ENCODE peak calls at places on chromosome 12, in eight cellular contexts. D is aorta; S is lower lobe of right lung; A is CD8-positive, alpha-beta memory T cell; I is pancreas; F is IMR-90; H is uterus; M is naive thymus-derived CD4-positive, alpha-beta T cell. C is an unnamed sample.

GRCh38 chr12:45973526-45973925 is 16.8 kb downstream of the SCAF11 start:
- DNase-seq in F (peak; percentile 22), M (no peak), A (no peak), H (no peak), S (no peak), I (no peak), D (no peak), C (no peak)

GRCh38 chr12:3538691-3539030 is 47.7 kb downstream of the PRMT8 start:
- DNase-seq in A (no peak), H (no peak), D (no peak), S (no peak), M (no peak), I (no peak), F (no peak), C (no peak)

GRCh38 chr12:104163631-104164030 is 25.6 kb upstream of the NFYB start:
- DNase-seq in A (no peak), M (no peak), I (no peak), D (no peak), H (no peak), F (no peak), S (no peak), C (no peak)

GRCh38 chr12:68341822-68342221 is 9.7 kb upstream of the MDM1 start:
- DNase-seq in H (no peak), D (no peak), I (no peak), M (no peak), F (no peak), A (no peak), S (no peak), C (no peak)

GRCh38 chr12:2509137-2509536 is 285.6 kb upstream of the FKBP4 start:
- DNase-seq in F (no peak), D (no peak), M (no peak), S (no peak), I (no peak), A (no peak), H (no peak), C (no peak)

GRCh38 chr12:94262228-94263010 is 114.0 kb downstream of the PLXNC1 start:
- DNase-seq in S (peak; percentile 94), F (peak; percentile 96), A (peak; percentile 75), I (peak; percentile 72), D (peak; percentile 92), H (peak; percentile 91), M (peak; percentile 77), C (no peak)

GRCh38 chr12:130434560-130434959 is 96.9 kb downstream of the PIWIL1 start:
- DNase-seq in S (no peak), A (no peak), H (no peak), I (no peak), M (no peak), D (peak; percentile 74), F (no peak), C (no peak)

GRCh38 chr12:76348079-76348901 is at the start of gene BBS10:
- DNase-seq in H (peak; percentile 90), A (peak; percentile 82), M (peak; percentile 84), F (peak; percentile 91), D (peak; percentile 96), I (peak; percentile 85), S (peak; percentile 94), C (peak; percentile 91)

GRCh38 chr12:104784592-104784991 is 173.5 kb downstream of the SLC41A2 start:
- DNase-seq in D (no peak), M (no peak), H (no peak), A (no peak), I (no peak), S (no peak), F (peak; percentile 5), C (no peak)

GRCh38 chr12:71746983-71747611 is 7.6 kb upstream of the RAB21 start:
- DNase-seq in D (no peak), H (peak; percentile 21), A (peak; percentile 57), I (peak; percentile 28), M (peak; percentile 50), F (peak; percentile 73), S (no peak), C (peak; percentile 63)

GRCh38 chr12:76113800-76114757 is 29.6 kb upstream of the NAP1L1 start:
- DNase-seq in S (no peak), M (no peak), D (no peak), I (no peak), F (peak; percentile 18), A (no peak), H (no peak), C (no peak)

GRCh38 chr12:988616-989015 is 2.4 kb upstream of the ERC1 start:
- DNase-seq in S (no peak), H (no peak), I (no peak), F (peak; percentile 18), A (no peak), M (no peak), D (no peak), C (no peak)

GRCh38 chr12:42584539-42585174 is 4.9 kb downstream of the PRICKLE1 start:
- DNase-seq in D (no peak), H (no peak), I (no peak), A (no peak), F (no peak), S (no peak), M (no peak), C (no peak)

GRCh38 chr12:5184159-5184558 is 140.5 kb downstream of the KCNA5 start:
- DNase-seq in I (no peak), S (no peak), M (no peak), D (no peak), A (no peak), H (no peak), F (peak; percentile 57), C (no peak)

GRCh38 chr12:39872425-39872824 is 233.5 kb downstream of the SLC2A13 start:
- DNase-seq in H (no peak), S (no peak), D (no peak), M (no peak), I (no peak), A (no peak), F (no peak), C (no peak)

DNA sequence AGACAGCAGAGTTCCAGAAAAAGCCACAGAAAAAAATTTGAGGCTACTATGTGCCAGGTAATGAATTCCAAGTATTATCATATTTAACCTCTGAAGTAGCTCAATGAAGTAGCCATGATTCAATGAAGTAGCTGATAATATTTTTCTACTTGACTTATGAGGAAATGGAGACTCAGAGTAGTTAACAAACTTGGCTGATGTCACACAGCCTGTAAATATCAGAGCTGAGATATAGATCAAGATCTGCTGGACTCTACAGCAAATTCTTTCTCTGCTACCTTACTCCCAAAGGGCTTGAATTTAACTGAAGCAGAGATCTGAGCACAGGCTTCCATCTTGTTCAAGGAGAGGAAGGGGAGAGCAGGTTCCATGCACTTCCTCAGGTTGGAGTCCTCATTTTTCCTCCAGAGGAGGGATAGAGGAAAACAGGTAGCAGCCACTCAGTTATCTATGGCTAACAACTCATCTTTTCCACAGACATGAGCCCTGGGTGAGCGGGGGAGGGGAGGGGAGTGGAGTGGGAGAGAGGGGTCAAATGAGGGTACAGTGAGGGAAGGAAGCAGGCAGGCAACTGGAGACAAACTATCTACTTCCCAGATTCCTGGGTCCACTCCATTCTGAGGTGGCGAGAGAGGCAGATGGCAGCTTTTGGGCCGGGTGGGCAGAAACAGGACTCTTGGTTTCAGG is 2.4 kb upstream of the ZNF385A start:
- DNase-seq in H (no peak), A (no peak), F (no peak), D (peak; percentile 73), S (no peak), M (no peak), I (no peak), C (no peak)
- H3K4me1 ChIP-seq in H (no peaks in the 10 kb centered on the region), A (peaks cover 3% of the 10 kb centered on the region), F (peaks cover 13% of the 10 kb centered on the region), D (no peaks in the 10 kb centered on the region), S (peaks cover 13% of the 10 kb centered on the region), M (peaks cover 3% of the 10 kb centered on the region), I (no peaks in the 10 kb centered on the region), C (peaks cover 4% of the 10 kb centered on the region)

DNA sequence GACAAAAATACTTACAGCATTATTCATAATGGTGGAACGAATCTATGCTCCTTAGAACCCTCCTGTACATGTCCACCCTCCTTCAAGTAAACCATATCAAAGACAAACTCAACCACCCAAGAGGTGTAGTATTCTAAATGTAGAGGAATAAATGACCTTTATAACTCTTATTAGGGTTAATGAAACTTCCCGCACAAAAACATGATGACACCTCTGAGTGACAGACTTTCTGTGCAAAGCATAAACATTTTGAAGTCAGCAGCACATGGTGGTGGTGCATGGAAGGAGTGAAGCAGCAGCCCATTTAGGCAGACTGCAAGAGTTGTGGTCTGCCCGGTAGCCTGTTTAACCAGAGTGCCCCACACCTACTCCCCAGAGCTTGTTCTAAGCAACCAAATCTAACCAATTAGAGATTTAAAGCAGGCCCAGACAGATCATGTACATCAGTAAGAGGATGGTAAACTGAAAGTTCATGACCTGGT is 615 bp upstream of the ASB8 start:
- DNase-seq in S (no peak), F (no peak), D (no peak), H (no peak), M (no peak), A (no peak), I (no peak), C (no peak)
- H3K4me3 ChIP-seq in S (peak overlapping the region; percentile 97), F (peak overlapping the region; percentile 33), D (no peak overlapping the region), H (peak overlapping the region; percentile 84), M (peak overlapping the region; percentile 97), A (peak overlapping the region; percentile 96), I (peak overlapping the region; percentile 41), C (peak overlapping the region; percentile 75)

GRCh38 chr12:53748072-53748840 is 3.5 kb downstream of the CISTR start:
- DNase-seq in M (no peak), F (no peak), D (no peak), H (no peak), A (no peak), I (no peak), S (no peak), C (no peak)
- H3K4me1 ChIP-seq in M (peaks cover 9% of the 10 kb centered on the region), F (peaks cover 4% of the 10 kb centered on the region), D (no peaks in the 10 kb centered on the region), H (no peaks in the 10 kb centered on the region), A (peaks cover 17% of the 10 kb centered on the region), I (peaks cover 5% of the 10 kb centered on the region), S (peaks cover 28% of the 10 kb centered on the region), C (peaks cover 6% of the 10 kb centered on the region)

GRCh38 chr12:114665411-114666181 is 18.4 kb downstream of the TBX3 start:
- DNase-seq in F (no peak), H (no peak), M (no peak), I (no peak), S (no peak), A (no peak), D (no peak), C (no peak)

GRCh38 chr12:114667669-114668150 is 16.3 kb downstream of the TBX3 start:
- DNase-seq in I (no peak), F (no peak), H (no peak), D (no peak), S (no peak), A (no peak), M (no peak), C (no peak)

GRCh38 chr12:114662512-114663177 is 21.3 kb downstream of the TBX3 start:
- DNase-seq in D (peak; percentile 92), A (peak; percentile 9), M (peak; percentile 33), I (peak; percentile 82), S (peak; percentile 75), F (peak; percentile 91), H (peak; percentile 84), C (peak; percentile 86)

GRCh38 chr12:114666746-114667668 is 17.0 kb downstream of the TBX3 start:
- DNase-seq in I (no peak), S (no peak), F (no peak), A (no peak), H (no peak), M (no peak), D (no peak), C (no peak)

DNA sequence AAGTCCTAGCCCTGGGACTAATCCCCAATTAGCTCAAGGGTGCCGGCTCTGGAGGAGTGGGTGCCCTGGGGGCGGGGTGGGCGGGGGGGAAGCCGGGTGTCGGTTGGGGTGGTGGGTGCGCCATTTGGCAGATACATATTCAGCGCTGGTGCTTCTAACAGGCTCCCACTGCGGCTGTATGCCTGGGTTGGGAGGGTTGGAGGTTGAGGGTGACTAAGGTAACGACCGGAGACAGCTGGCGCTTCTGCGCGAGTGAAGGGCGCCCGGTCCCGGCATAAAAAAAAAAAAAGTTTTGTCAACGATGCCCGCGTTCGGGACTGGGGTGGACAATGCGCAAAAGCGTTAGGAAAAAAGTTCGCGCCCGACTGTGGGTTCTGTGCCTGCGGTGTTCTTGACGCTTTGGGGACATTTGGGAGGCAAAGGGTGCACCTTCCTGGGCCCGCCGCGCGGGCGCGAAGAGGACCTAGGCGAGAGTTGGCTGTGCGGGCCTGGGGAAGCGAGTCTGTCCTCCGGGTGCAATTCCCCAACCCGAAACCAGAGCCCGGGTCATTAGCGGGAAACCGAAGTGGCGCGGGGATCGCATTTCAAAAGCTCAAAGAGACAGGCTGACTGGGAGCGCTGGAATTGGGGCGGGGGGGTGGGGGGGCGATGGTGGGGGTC is 19.2 kb downstream of the TBX3 start:
- DNase-seq in M (no peak), S (no peak), D (no peak), H (no peak), A (no peak), F (no peak), I (no peak), C (no peak)
- H3K4me3 ChIP-seq in M (no peak overlapping the region), S (peak overlapping the region; percentile 14), D (no peak overlapping the region), H (no peak overlapping the region), A (no peak overlapping the region), F (no peak overlapping the region), I (no peak overlapping the region), C (no peak overlapping the region)